ENCODE peak calls at places on chromosomes 6 and 20, in seven cellular contexts. I is stimulated activated naive CD4-positive, alpha-beta T cell; Q is CD8-positive, alpha-beta memory T cell; S is ACHN; Y is GM12865; A is endothelial cell of umbilical vein; E is Right ventricle myocardium superior. U is an unnamed sample.

GRCh38 chr6:47817749-47818148 is 35.9 kb downstream of the OPN5 start:
- DNase-seq in I (no peak), Q (no peak), S (no peak), Y (no peak), A (no peak), E (no peak), U (no peak)

GRCh38 chr6:130713144-130713543 is 114.1 kb upstream of the SMLR1 start:
- DNase-seq in I (no peak), Q (no peak), S (no peak), Y (no peak), A (no peak), E (no peak), U (no peak)

GRCh38 chr6:89987140-89987539 is 92.9 kb downstream of the GJA10 start:
- DNase-seq in I (no peak), Q (no peak), S (no peak), Y (no peak), A (no peak), E (no peak), U (no peak)

GRCh38 chr6:162379762-162380409 is 347.7 kb downstream of the PRKN start:
- DNase-seq in I (no peak), Q (no peak), S (no peak), Y (no peak), A (no peak), E (no peak), U (no peak)

GRCh38 chr6:33962186-33962585 is 158.4 kb upstream of the MLN start:
- DNase-seq in I (no peak), Q (no peak), S (no peak), Y (no peak), A (no peak), E (no peak), U (no peak)

GRCh38 chr6:5361371-5361770 is 100.1 kb downstream of the FARS2 start:
- DNase-seq in I (no peak), Q (no peak), S (no peak), Y (no peak), A (peak; percentile 96), E (no peak), U (no peak)

GRCh38 chr6:72787521-72788031 is 165.7 kb downstream of the KCNQ5 start:
- DNase-seq in I (no peak), Q (no peak), S (peak; percentile 57), Y (no peak), A (peak; percentile 13), E (no peak), U (peak; percentile 56)

GRCh38 chr6:90397929-90398674 is 101.5 kb upstream of the BACH2 start:
- DNase-seq in I (peak; percentile 57), Q (peak; percentile 82), S (no peak), Y (peak; percentile 21), A (peak; percentile 83), E (no peak), U (no peak)

GRCh38 chr6:19549109-19549508 is 288.1 kb upstream of the ID4 start:
- DNase-seq in I (no peak), Q (no peak), S (no peak), Y (no peak), A (no peak), E (no peak), U (no peak)

GRCh38 chr6:141024526-141024925 is 1108.2 kb upstream of the GJE1 start:
- DNase-seq in I (no peak), Q (no peak), S (no peak), Y (no peak), A (peak; percentile 47), E (no peak), U (no peak)

GRCh38 chr6:53924821-53925422 is 130.1 kb downstream of the LRRC1 start:
- DNase-seq in I (no peak), Q (no peak), S (no peak), Y (no peak), A (no peak), E (no peak), U (no peak)

GRCh38 chr6:56009620-56010019 is 134.2 kb upstream of the BMP5 start:
- DNase-seq in I (no peak), Q (no peak), S (no peak), Y (no peak), A (no peak), E (no peak), U (no peak)

GRCh38 chr6:53794720-53795253 is at the start of gene LRRC1:
- DNase-seq in I (peak; percentile 62), Q (peak; percentile 81), S (peak; percentile 82), Y (peak; percentile 91), A (peak; percentile 95), E (peak; percentile 95), U (no peak)

GRCh38 chr6:109239918-109240321 is 142.3 kb downstream of the CD164 start:
- DNase-seq in I (no peak), Q (no peak), S (no peak), Y (no peak), A (no peak), E (no peak), U (no peak)

GRCh38 chr20:2708073-2708415 is 15.5 kb downstream of the EBF4 start:
- DNase-seq in I (no peak), Q (no peak), S (no peak), Y (no peak), A (no peak), E (no peak), U (no peak)

GRCh38 chr20:11267131-11267761 is 593.4 kb upstream of the JAG1 start:
- DNase-seq in I (no peak), Q (no peak), S (peak; percentile 89), Y (peak; percentile 64), A (peak; percentile 94), E (peak; percentile 48), U (no peak)

GRCh38 chr6:48151142-48151541 is 40.1 kb upstream of the PTCHD4 start:
- DNase-seq in I (no peak), Q (no peak), S (no peak), Y (no peak), A (no peak), E (no peak), U (no peak)

GRCh38 chr20:61057313-61058171 is 194.5 kb upstream of the CDH4 start:
- DNase-seq in I (no peak), Q (no peak), S (no peak), Y (no peak), A (no peak), E (no peak), U (no peak)

GRCh38 chr20:40812415-40813212 is 123.6 kb upstream of the MAFB start:
- DNase-seq in I (no peak), Q (no peak), S (no peak), Y (no peak), A (no peak), E (no peak), U (no peak)

GRCh38 chr6:133740784-133741183 is 148.1 kb upstream of the TCF21 start:
- DNase-seq in I (no peak), Q (no peak), S (no peak), Y (no peak), A (no peak), E (no peak), U (no peak)

GRCh38 chr20:61684136-61684535 is 381.5 kb downstream of the TAF4 start:
- DNase-seq in I (no peak), Q (no peak), S (no peak), Y (no peak), A (no peak), E (peak; percentile 33), U (no peak)

GRCh38 chr6:6006428-6007310 is at the start of gene NRN1:
- DNase-seq in I (no peak), Q (no peak), S (no peak), Y (peak; percentile 21), A (peak; percentile 41), E (no peak), U (peak; percentile 73)

GRCh38 chr6:95091823-95092436 is 485.4 kb upstream of the MANEA start:
- DNase-seq in I (no peak), Q (no peak), S (peak; percentile 69), Y (peak; percentile 46), A (peak; percentile 39), E (no peak), U (peak; percentile 74)

GRCh38 chr6:150290429-150290828 is 78.4 kb upstream of the IYD start:
- DNase-seq in I (no peak), Q (no peak), S (peak; percentile 11), Y (no peak), A (no peak), E (no peak), U (no peak)

GRCh38 chr20:18154342-18154741 is 16.7 kb downstream of the KAT14 start:
- DNase-seq in I (no peak), Q (no peak), S (no peak), Y (no peak), A (no peak), E (no peak), U (no peak)

GRCh38 chr6:157398151-157398550 is 17.2 kb downstream of the ZDHHC14 start:
- DNase-seq in I (no peak), Q (no peak), S (no peak), Y (no peak), A (no peak), E (no peak), U (no peak)

GRCh38 chr6:12017263-12017662 is 5.2 kb downstream of the HIVEP1 start:
- DNase-seq in I (peak; percentile 27), Q (peak; percentile 3), S (no peak), Y (no peak), A (no peak), E (no peak), U (no peak)

GRCh38 chr6:27124252-27124657 is 123.2 kb upstream of the PRSS16 start:
- DNase-seq in I (no peak), Q (no peak), S (no peak), Y (no peak), A (no peak), E (no peak), U (no peak)

U was measured in NCI-H2029 treated with DMSO at 0.1 percent for 48 hours.